ENCODE peak calls at places on chromosomes 2 and 18, in ten cellular contexts. H, Q, T, L, R, B, U, I, A and W are unnamed samples.
A peak's percentile ranks its signal among the peaks of the same experiment; 100 is the strongest.

GRCh38 chr18:76064998-76065397 is 430.0 kb downstream of the ZNF516 start:
- DNase-seq in Q (no peak), L (no peak), B (no peak), R (no peak), A (peak; percentile 75), U (no peak), H (no peak), T (no peak), I (no peak), W (no peak)

GRCh38 chr2:148552675-148553331 is 91.7 kb upstream of the EPC2 start:
- DNase-seq in Q (peak; percentile 40), H (no peak), R (no peak), A (no peak), L (peak; percentile 22), T (no peak), U (peak; percentile 69), I (peak; percentile 18), B (no peak), W (peak; percentile 51)

GRCh38 chr18:26046419-26047077 is 43.9 kb downstream of the SS18 start:
- DNase-seq in U (no peak), T (no peak), H (no peak), I (no peak), B (no peak), L (no peak), R (no peak), A (no peak), Q (no peak), W (no peak)

GRCh38 chr2:48233005-48233404 is 296.9 kb upstream of the STON1 start:
- DNase-seq in Q (peak; percentile 32), I (no peak), L (no peak), R (no peak), U (no peak), B (no peak), A (no peak), T (no peak), H (no peak), W (peak; percentile 52)

GRCh38 chr18:76169733-76170132 is 325.3 kb downstream of the ZNF516 start:
- DNase-seq in R (no peak), I (no peak), L (no peak), Q (no peak), B (no peak), T (no peak), A (no peak), H (no peak), U (no peak), W (no peak)

GRCh38 chr18:58581265-58581664 is 47.6 kb downstream of the ALPK2 start:
- DNase-seq in R (no peak), B (peak; percentile 31), U (no peak), T (no peak), Q (no peak), I (peak; percentile 90), L (peak; percentile 92), A (no peak), H (no peak), W (no peak)

GRCh38 chr2:54479422-54479821 is 23.3 kb downstream of the SPTBN1 start:
- DNase-seq in Q (no peak), B (no peak), R (no peak), T (no peak), I (peak; percentile 84), H (no peak), U (no peak), L (no peak), A (no peak), W (no peak)

GRCh38 chr2:184677171-184677570 is 78.8 kb downstream of the ZNF804A start:
- DNase-seq in B (no peak), A (no peak), U (no peak), Q (no peak), T (no peak), R (no peak), I (peak; percentile 8), H (no peak), L (no peak), W (no peak)

GRCh38 chr2:111122631-111123421 is 2.1 kb downstream of the BCL2L11 start:
- DNase-seq in L (peak; percentile 82), I (peak; percentile 89), Q (peak; percentile 49), A (no peak), U (no peak), T (peak; percentile 76), R (no peak), B (peak; percentile 25), H (no peak), W (peak; percentile 52)

GRCh38 chr2:173357351-173357750 is 2.7 kb downstream of the CDCA7 start:
- DNase-seq in Q (no peak), A (no peak), I (no peak), B (no peak), H (no peak), L (no peak), T (no peak), R (no peak), U (no peak), W (no peak)

GRCh38 chr2:239791727-239792648 is 233.2 kb downstream of the NDUFA10 start:
- DNase-seq in R (no peak), H (no peak), I (no peak), B (no peak), L (no peak), A (no peak), U (no peak), Q (no peak), T (no peak), W (no peak)

GRCh38 chr2:74261204-74261864 is 62.9 kb downstream of the MTHFD2 start:
- DNase-seq in T (peak; percentile 65), R (no peak), L (no peak), Q (no peak), H (no peak), I (peak; percentile 29), A (no peak), B (peak; percentile 50), U (no peak), W (no peak)

GRCh38 chr2:7609556-7610323 is 692.5 kb downstream of the RNF144A start:
- DNase-seq in U (no peak), R (no peak), T (no peak), H (peak; percentile 8), I (no peak), Q (peak; percentile 65), A (no peak), B (no peak), L (no peak), W (peak; percentile 18)

DNA sequence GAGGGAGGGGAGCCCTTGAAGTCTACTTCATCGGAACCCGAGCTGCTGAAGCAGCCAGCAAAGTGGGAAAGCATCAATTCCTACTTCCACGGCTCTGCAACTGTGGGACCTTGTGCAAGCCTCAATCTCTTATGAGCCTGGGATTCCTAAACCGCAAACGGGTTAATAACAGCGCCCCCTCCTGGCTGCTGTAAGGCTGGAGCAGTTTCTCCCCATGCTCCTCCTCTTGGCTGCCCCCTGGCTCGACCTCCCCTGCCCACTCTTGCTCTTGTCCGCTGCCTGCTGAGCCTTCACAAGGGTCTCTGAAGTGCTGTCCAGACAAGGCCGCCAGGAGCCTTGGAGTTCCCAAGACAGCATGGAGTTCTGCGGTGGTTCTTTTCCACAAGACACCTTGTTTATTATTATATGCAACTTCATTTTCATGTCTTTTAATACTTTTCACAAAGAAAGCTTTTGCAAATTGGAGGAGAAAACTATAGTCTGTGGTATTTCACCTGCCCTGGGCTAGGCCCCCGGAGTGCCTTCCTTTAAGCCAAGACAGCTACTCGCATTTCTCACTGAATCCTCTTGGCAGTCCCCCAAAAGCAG is 157.2 kb downstream of the DDX1 start:
- DNase-seq in T (no peak), Q (peak; percentile 54), U (peak; percentile 10), H (peak; percentile 65), A (no peak), L (no peak), I (peak; percentile 20), B (peak; percentile 75), R (no peak), W (peak; percentile 36)
- TF ChIP-seq CTCF in T (peak; percentile 27), Q (peak; percentile 58), U (peak; percentile 38), H (peak; percentile 35), A (no peak), L (no peak), I (peak; percentile 23), B (peak; percentile 65), R (peak; percentile 42), W (peak; percentile 40)

DNA sequence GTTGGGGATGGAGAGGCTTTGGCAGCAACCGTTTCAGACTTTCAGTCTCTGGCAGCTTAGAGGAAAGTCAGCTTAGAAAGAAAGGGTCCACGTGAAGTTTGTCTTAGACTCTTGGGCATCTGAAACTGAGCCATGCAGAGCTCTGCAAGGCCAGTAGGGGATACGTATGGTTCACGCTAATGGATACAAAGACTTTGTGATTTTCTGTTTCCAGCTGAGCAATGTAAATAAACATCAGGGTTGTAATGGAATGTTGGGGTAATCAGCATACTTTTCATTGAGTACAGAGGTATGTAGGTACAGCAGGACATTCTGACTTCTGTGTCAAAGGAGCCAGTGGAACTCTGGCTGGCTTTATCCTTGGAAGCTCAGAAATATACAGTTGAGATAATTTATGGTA is 31.0 kb downstream of the RALB start:
- DNase-seq in I (no peak), B (no peak), H (no peak), R (no peak), T (no peak), L (peak; percentile 63), U (no peak), Q (no peak), A (no peak), W (no peak)
- TF ChIP-seq CTCF in I (peak; percentile 23), B (no peak), H (no peak), R (peak; percentile 16), T (peak; percentile 43), L (peak; percentile 51), U (no peak), Q (no peak), A (no peak), W (no peak)

GRCh38 chr2:158456309-158457066 is at the start of the genes CCDC148 and PKP4:
- DNase-seq in I (peak; percentile 88), Q (peak; percentile 94), H (peak; percentile 95), T (peak; percentile 96), L (peak; percentile 89), A (peak; percentile 97), B (peak; percentile 86), R (peak; percentile 66), U (peak; percentile 91), W (peak; percentile 94)

GRCh38 chr2:158458617-158458920 is 1.8 kb downstream of the PKP4 start:
- DNase-seq in A (no peak), H (no peak), Q (no peak), I (no peak), B (no peak), T (no peak), U (no peak), R (no peak), L (peak; percentile 26), W (no peak)

GRCh38 chr2:158459161-158460003 is 2.6 kb downstream of the PKP4 start:
- DNase-seq in L (no peak), Q (no peak), A (no peak), T (no peak), B (no peak), U (no peak), I (no peak), R (no peak), H (no peak), W (no peak)

GRCh38 chr2:158457092-158457825 is 507 bp downstream of the PKP4 start:
- DNase-seq in A (no peak), B (peak; percentile 15), T (peak; percentile 65), I (peak; percentile 60), H (peak; percentile 70), R (no peak), L (peak; percentile 61), Q (peak; percentile 69), U (peak; percentile 66), W (peak; percentile 57)

GRCh38 chr2:158457826-158458616 is 1.3 kb downstream of the PKP4 start:
- DNase-seq in R (no peak), T (peak; percentile 97), B (peak; percentile 65), U (peak; percentile 70), Q (peak; percentile 76), A (no peak), H (no peak), L (peak; percentile 44), I (peak; percentile 59), W (peak; percentile 60)
- TF ChIP-seq CTCF in R (peak; percentile 0), T (peak; percentile 26), B (no peak), U (peak; percentile 52), Q (peak; percentile 50), A (peak; percentile 37), H (peak; percentile 36), L (peak; percentile 29), I (peak; percentile 1), W (peak; percentile 41)

GRCh38 chr2:172101707-172102158 is 967 bp downstream of the DLX2 start:
- DNase-seq in R (no peak), Q (no peak), I (no peak), T (peak; percentile 47), L (no peak), B (no peak), U (no peak), A (no peak), H (peak; percentile 34), W (peak; percentile 42)
- TF ChIP-seq CTCF in R (no peak), Q (no peak), I (no peak), T (no peak), L (no peak), B (no peak), U (no peak), A (no peak), H (no peak), W (no peak)